ENCODE peak calls at places on chromosomes 7 and 10, in nine cellular contexts. O is Peyer's patch, K is breast epithelium, Y is tibial nerve, E is heart left ventricle, H is heart right ventricle, L is H9, X is caudate nucleus, Z is A549. Q is an unnamed sample.

GRCh38 chr7:42573904-42574692 is 337.1 kb upstream of the GLI3 start:
- DNase-seq in O (no peak), K (no peak), Y (no peak), E (no peak), H (no peak), L (no peak), X (no peak), Z (no peak), Q (no peak)

GRCh38 chr10:120727001-120727400 is 124.2 kb upstream of the WDR11 start:
- DNase-seq in O (no peak), K (no peak), Y (no peak), E (no peak), H (no peak), L (no peak), X (no peak), Z (no peak), Q (no peak)

GRCh38 chr10:97737770-97738265 is 890 bp downstream of the ZFYVE27 start:
- DNase-seq in O (no peak), K (no peak), Y (no peak), E (no peak), H (no peak), L (no peak), X (no peak), Z (no peak), Q (no peak)

GRCh38 chr10:1673568-1674345 is 63.6 kb downstream of the ADARB2 start:
- DNase-seq in O (no peak), K (no peak), Y (no peak), E (no peak), H (no peak), L (no peak), X (no peak), Z (no peak), Q (no peak)

GRCh38 chr7:28466341-28466740 is 54.0 kb downstream of the CREB5 start:
- DNase-seq in O (no peak), K (no peak), Y (no peak), E (no peak), H (no peak), L (no peak), X (no peak), Z (no peak), Q (no peak)

GRCh38 chr10:94123253-94123995 is 129.7 kb downstream of the PLCE1 start:
- DNase-seq in O (no peak), K (no peak), Y (no peak), E (no peak), H (no peak), L (no peak), X (no peak), Z (peak), Q (no peak)

GRCh38 chr10:60390224-60390626 is 550 bp upstream of the ANK3 start:
- DNase-seq in O (no peak), K (no peak), Y (no peak), E (no peak), H (no peak), L (no peak), X (no peak), Z (no peak), Q (no peak)

GRCh38 chr7:154252046-154252445 is 199.8 kb downstream of the DPP6 start:
- DNase-seq in O (no peak), K (no peak), Y (no peak), E (no peak), H (no peak), L (no peak), X (no peak), Z (no peak), Q (no peak)

GRCh38 chr10:113922787-113923570 is 68.5 kb downstream of the NHLRC2 start:
- DNase-seq in O (no peak), K (no peak), Y (no peak), E (peak), H (no peak), L (peak), X (no peak), Z (no peak), Q (no peak)

GRCh38 chr7:121302214-121302745 is 26.5 kb upstream of the WNT16 start:
- DNase-seq in O (no peak), K (no peak), Y (no peak), E (no peak), H (no peak), L (no peak), X (no peak), Z (no peak), Q (no peak)

GRCh38 chr10:112475565-112476233 is 28.7 kb downstream of the VTI1A start:
- DNase-seq in O (no peak), K (no peak), Y (no peak), E (no peak), H (no peak), L (no peak), X (no peak), Z (no peak), Q (no peak)

GRCh38 chr7:79709574-79710409 is 256.3 kb upstream of the MAGI2 start:
- DNase-seq in O (no peak), K (no peak), Y (no peak), E (no peak), H (no peak), L (no peak), X (no peak), Z (no peak), Q (no peak)

GRCh38 chr10:16816142-16816541 is 1.1 kb downstream of the RSU1 start:
- DNase-seq in O (no peak), K (no peak), Y (no peak), E (no peak), H (no peak), L (no peak), X (no peak), Z (no peak), Q (no peak)

GRCh38 chr10:11864727-11865126 is 41.6 kb downstream of the PROSER2 start:
- DNase-seq in O (no peak), K (no peak), Y (no peak), E (no peak), H (no peak), L (no peak), X (no peak), Z (no peak), Q (no peak)

GRCh38 chr10:44895280-44895679 is 15.9 kb upstream of the TMEM72 start:
- DNase-seq in O (no peak), K (no peak), Y (no peak), E (no peak), H (no peak), L (no peak), X (no peak), Z (no peak), Q (no peak)

GRCh38 chr7:155491812-155492211 is 33.9 kb downstream of the EN2 start:
- DNase-seq in O (no peak), K (no peak), Y (no peak), E (no peak), H (no peak), L (no peak), X (no peak), Z (no peak), Q (no peak)

GRCh38 chr10:103110407-103110806 is 82.7 kb downstream of the NT5C2 start:
- DNase-seq in O (no peak), K (no peak), Y (no peak), E (no peak), H (no peak), L (no peak), X (no peak), Z (no peak), Q (no peak)

GRCh38 chr10:77605466-77605865 is 32.1 kb downstream of the KCNMA1 start:
- DNase-seq in O (no peak), K (no peak), Y (no peak), E (no peak), H (no peak), L (peak), X (no peak), Z (no peak), Q (no peak)

GRCh38 chr10:18737236-18737635 is 78.0 kb downstream of the ARL5B start:
- DNase-seq in O (no peak), K (no peak), Y (no peak), E (no peak), H (no peak), L (no peak), X (no peak), Z (no peak), Q (no peak)

GRCh38 chr10:18735711-18736110 is 76.5 kb downstream of the ARL5B start:
- DNase-seq in O (no peak), K (no peak), Y (no peak), E (no peak), H (no peak), L (no peak), X (no peak), Z (no peak), Q (no peak)

GRCh38 chr10:18738835-18739234 is 79.6 kb downstream of the ARL5B start:
- DNase-seq in O (no peak), K (no peak), Y (no peak), E (no peak), H (no peak), L (no peak), X (no peak), Z (no peak), Q (no peak)

DNA sequence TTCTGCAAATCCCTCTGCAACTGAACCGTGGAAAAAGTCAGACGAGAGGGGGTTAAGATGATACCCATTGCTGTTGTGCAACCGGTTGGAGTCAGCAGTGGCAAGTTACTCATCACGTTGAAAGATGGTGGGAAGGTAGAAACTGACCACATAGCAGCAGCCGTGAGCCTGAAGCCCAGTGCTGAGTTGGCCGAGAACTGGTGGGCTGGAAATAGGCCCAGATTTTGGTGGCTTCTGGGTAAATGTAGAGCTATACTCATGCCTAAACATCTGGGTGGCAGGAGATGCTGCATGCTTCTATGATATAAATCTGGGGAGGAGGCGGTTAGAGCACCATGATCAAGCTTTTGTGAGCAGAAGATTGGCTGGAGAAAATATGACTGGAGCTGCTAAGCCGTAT is 78.6 kb downstream of the ARL5B start:
- DNase-seq in O (no peak), K (no peak), Y (no peak), E (no peak), H (no peak), L (no peak), X (no peak), Z (no peak), Q (no peak)
- H3K27ac ChIP-seq in O (no peak), K (no peak), Y (no peak), E (no peak), H (no peak), L (no peak), X (no peak), Z (no peak), Q (no peak)

DNA sequence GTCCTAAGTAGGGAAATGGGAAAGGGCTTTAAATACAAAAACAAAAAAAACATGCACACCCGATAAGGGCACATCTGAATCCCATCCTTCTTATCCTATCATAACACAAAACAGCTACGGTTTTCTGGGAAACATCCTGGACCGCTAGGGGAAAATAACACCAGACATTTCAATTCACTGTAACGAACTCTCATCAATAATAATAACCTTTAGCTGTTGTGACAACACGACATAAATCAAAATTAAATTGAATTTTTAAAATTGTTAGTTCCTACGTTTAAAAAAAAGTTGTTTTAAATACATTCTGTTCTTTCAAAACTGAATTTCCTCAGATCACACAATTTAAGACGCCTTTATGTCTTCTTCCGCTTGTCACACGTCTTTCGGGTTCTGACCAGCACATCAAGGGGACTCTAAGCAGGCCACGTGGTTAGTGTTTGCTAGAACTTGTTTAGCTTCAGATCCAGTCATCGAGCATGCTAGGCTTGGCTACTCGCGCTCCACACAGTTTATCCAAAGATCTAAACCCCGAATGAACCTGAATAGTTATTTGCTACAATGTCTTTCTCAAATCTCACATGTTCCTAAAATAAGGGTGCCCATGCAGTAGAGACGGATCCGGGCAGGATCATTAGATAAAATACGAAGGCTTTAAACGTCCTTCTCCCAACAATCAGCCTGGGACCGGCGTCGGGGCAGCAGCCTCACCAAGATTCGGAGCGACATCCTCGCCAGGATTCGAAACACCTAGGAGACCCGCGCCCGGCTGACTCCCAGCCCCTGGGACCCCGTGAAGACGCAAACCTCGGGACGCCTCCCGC is 827 bp downstream of the IKZF5 start:
- DNase-seq in O (peak), K (no peak), Y (no peak), E (no peak), H (peak), L (peak), X (peak), Z (peak), Q (peak)
- H3K27ac ChIP-seq in O (peak), K (peak), Y (peak), E (no peak), H (peak), L (no peak), X (peak), Z (peak), Q (peak)

DNA sequence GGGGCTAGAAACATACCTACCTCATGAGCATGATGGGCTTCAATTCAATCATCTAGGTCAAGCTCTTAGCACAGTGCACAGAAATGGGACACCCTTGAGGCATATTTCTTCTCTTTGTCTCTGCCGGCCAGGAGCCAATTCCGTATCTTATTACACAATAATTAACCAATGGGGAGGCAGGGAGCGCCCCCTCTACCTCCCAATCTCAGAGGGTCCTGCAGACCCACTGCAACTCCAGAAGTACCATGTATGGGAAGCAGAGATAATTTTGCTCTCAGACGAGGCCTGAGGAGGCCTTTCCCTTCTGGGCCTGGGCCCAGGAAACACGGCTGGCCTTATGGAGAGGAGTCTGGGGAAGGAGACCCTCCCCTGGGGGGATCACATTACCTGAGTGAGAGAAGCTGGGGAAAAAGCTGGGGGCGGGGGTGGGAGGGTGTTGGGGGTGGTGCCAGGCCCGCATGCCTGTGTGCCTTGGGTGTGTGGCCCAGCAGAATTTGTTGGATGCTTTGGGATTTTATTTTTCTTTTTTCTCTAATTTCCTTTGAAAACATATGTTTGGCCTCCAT is 155.5 kb downstream of the UBE2H start:
- DNase-seq in O (no peak), K (no peak), Y (no peak), E (no peak), H (no peak), L (peak), X (no peak), Z (no peak), Q (no peak)
- H3K27ac ChIP-seq in O (no peak), K (no peak), Y (no peak), E (no peak), H (no peak), L (no peak), X (no peak), Z (no peak), Q (no peak)

GRCh38 chr7:132226626-132227290 is 349.5 kb downstream of the PLXNA4 start:
- DNase-seq in O (no peak), K (no peak), Y (no peak), E (no peak), H (no peak), L (no peak), X (no peak), Z (no peak), Q (no peak)

GRCh38 chr7:132234751-132235150 is 341.5 kb downstream of the PLXNA4 start:
- DNase-seq in O (no peak), K (no peak), Y (no peak), E (no peak), H (no peak), L (no peak), X (no peak), Z (no peak), Q (no peak)

GRCh38 chr7:132228240-132228639 is 348.0 kb downstream of the PLXNA4 start:
- DNase-seq in O (no peak), K (no peak), Y (no peak), E (no peak), H (no peak), L (no peak), X (no peak), Z (no peak), Q (no peak)

GRCh38 chr7:132232394-132232793 is 343.9 kb downstream of the PLXNA4 start:
- DNase-seq in O (no peak), K (no peak), Y (no peak), E (no peak), H (no peak), L (no peak), X (no peak), Z (no peak), Q (no peak)
- H3K27ac ChIP-seq in O (no peak), K (no peak), Y (no peak), E (no peak), H (no peak), L (no peak), X (no peak), Z (no peak), Q (no peak)

DNA sequence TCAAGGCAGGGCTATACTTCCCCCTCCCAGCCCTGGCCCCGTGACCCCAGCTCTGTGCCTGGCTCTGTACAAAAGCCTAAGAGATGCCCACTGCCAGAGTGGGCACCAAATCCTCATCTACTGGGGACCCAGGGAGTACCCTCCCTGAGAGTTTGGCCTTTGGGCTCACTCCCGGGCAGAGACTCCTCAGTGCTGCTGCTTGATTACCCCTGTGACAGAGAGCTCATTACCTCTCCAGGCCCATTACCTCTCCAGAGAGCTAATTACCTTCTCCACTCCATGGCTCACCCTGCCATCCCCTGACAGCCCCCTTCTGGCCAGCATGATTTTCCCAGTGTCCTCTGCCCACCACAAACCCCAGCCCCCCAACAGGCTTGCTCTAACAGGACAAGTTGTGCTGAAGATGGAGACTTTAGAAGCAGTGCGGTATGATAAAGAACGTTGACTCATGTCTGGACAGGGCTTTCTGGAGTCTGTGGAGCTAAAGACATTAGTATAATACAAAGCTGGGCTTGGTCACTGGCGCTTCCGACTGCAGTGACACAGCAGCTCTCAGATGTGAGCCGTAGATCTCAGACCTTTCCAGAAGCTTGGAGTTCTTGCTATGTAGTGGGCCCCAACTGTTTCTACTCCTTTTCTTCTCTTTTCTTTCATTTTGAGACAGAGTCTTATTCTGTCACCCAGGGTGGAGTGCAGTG is 111.3 kb upstream of the KCTD7 start:
- DNase-seq in O (no peak), K (no peak), Y (no peak), E (no peak), H (no peak), L (no peak), X (no peak), Z (no peak), Q (no peak)
- H3K27ac ChIP-seq in O (no peak), K (no peak), Y (no peak), E (no peak), H (no peak), L (no peak), X (no peak), Z (no peak), Q (no peak)

DNA sequence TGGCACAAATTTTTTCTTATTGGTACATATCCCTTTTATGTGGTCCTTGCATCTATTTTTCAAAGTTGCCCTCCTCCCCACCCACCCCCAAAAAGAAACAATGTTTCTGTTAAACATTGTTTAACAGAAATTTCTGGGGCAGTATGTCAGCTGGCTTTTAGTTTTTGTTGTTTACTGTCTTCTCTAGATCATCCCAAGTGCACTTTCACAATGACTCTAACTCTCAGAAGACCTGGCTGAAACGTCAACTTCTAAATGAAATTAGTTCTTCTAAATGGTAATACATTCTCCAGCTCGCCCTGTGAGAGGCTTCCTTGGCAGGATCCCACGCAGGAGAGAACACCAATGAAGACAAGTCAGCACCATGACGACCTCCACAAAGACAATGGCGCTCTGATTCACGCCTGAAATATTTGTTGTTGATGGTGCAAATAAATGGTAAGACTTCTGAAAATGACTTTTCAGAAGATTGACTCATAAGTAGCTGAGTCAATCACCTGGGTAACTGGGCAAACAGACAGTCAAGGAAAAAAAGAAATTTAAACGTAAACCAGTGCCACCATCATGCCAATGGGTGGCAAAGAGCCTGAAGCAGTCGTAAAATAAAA is 293.7 kb downstream of the FZD1 start:
- DNase-seq in O (no peak), K (peak), Y (no peak), E (no peak), H (no peak), L (no peak), X (no peak), Z (peak), Q (no peak)
- H3K27ac ChIP-seq in O (no peak), K (peak), Y (no peak), E (no peak), H (no peak), L (no peak), X (peak), Z (peak), Q (no peak)

GRCh38 chr10:35092851-35093250 is 2.7 kb upstream of the CUL2 start:
- DNase-seq in O (no peak), K (no peak), Y (no peak), E (no peak), H (no peak), L (no peak), X (no peak), Z (no peak), Q (no peak)
- H3K27ac ChIP-seq in O (no peak), K (no peak), Y (no peak), E (no peak), H (no peak), L (no peak), X (no peak), Z (no peak), Q (no peak)